ENCODE peak calls at places on chromosomes 3 and 15, in six cellular contexts. P, R, U, T, B and J are unnamed samples. For H3K9me3 and H3K4me1, the result is how much of the 10 kb centered on the place peaks cover.

GRCh38 chr15:39503526-39503925 is 77.4 kb upstream of the THBS1 start:
- DNase-seq in B (no peak), T (no peak), P (no peak), R (no peak), U (no peak), J (no peak)

GRCh38 chr15:31197497-31198414 is 96.2 kb upstream of the TRPM1 start:
- DNase-seq in R (no peak), T (peak), B (peak), U (peak), P (peak), J (no peak)

GRCh38 chr3:117774130-117774529 is 1064.6 kb downstream of the TUSC7 start:
- DNase-seq in T (no peak), P (no peak), U (no peak), B (no peak), R (no peak), J (no peak)

GRCh38 chr3:100005670-100006393 is 108.5 kb downstream of the FILIP1L start:
- DNase-seq in B (no peak), T (no peak), R (no peak), P (no peak), U (no peak), J (no peak)

GRCh38 chr3:133756716-133757694 is 10.8 kb downstream of the TF start:
- DNase-seq in T (no peak), U (no peak), B (no peak), P (no peak), R (no peak), J (no peak)

GRCh38 chr15:53535886-53536285 is 223.6 kb downstream of the WDR72 start:
- DNase-seq in R (no peak), P (peak), U (no peak), T (no peak), B (no peak), J (no peak)

GRCh38 chr3:100123112-100123511 is 8.8 kb upstream of the FILIP1L start:
- DNase-seq in B (no peak), U (no peak), P (no peak), R (no peak), T (no peak), J (no peak)

GRCh38 chr3:34260266-34260990 is 462.0 kb downstream of the PDCD6IP start:
- DNase-seq in U (peak), R (no peak), B (peak), P (peak), T (peak), J (peak)

GRCh38 chr3:171201825-171202224 is 175.3 kb upstream of the SLC2A2 start:
- DNase-seq in U (no peak), P (no peak), B (peak), T (no peak), R (no peak), J (no peak)

GRCh38 chr15:78790027-78790426 is 21.2 kb downstream of the ADAMTS7 start:
- DNase-seq in U (no peak), P (no peak), T (no peak), B (peak), R (no peak), J (no peak)

GRCh38 chr3:99865321-99865720 is 47.7 kb downstream of the CMSS1 start:
- DNase-seq in U (no peak), T (no peak), R (no peak), B (no peak), P (peak), J (no peak)

GRCh38 chr3:121542924-121543323 is 2.9 kb downstream of the POLQ start:
- DNase-seq in R (no peak), B (no peak), U (no peak), T (no peak), P (no peak), J (no peak)

GRCh38 chr3:32640939-32641725 is 43.9 kb upstream of the CNOT10 start:
- DNase-seq in B (no peak), U (no peak), T (no peak), P (no peak), R (peak), J (no peak)

GRCh38 chr3:63960048-63960711 is 48.0 kb upstream of the SCAANT1 start:
- DNase-seq in P (peak), R (no peak), T (no peak), B (no peak), U (peak), J (peak)

GRCh38 chr3:94772402-94772801 is 709.5 kb downstream of the NSUN3 start:
- DNase-seq in U (no peak), R (no peak), P (peak), T (no peak), B (no peak), J (no peak)

GRCh38 chr3:99635348-99635747 is 3.0 kb upstream of the COL8A1 start:
- DNase-seq in U (no peak), P (no peak), T (no peak), B (no peak), R (no peak), J (no peak)

GRCh38 chr3:10653866-10654611 is 148.7 kb upstream of the ATP2B2 start:
- DNase-seq in P (no peak), R (no peak), T (no peak), B (no peak), U (no peak), J (no peak)

GRCh38 chr3:106068386-106068785 is 199.6 kb upstream of the CBLB start:
- DNase-seq in B (no peak), U (no peak), R (no peak), T (no peak), P (no peak), J (no peak)

GRCh38 chr3:184710870-184711365 is 946 bp downstream of the MAGEF1 start:
- DNase-seq in T (no peak), B (no peak), R (no peak), P (no peak), U (no peak), J (no peak)

GRCh38 chr3:155449613-155450267 is 156.3 kb upstream of the STRIT1 start:
- DNase-seq in P (no peak), B (no peak), T (no peak), U (no peak), R (no peak), J (no peak)

GRCh38 chr3:79767194-79767952 is 425 bp downstream of the ROBO1 start:
- DNase-seq in B (peak), T (no peak), P (peak), U (peak), R (no peak), J (no peak)

GRCh38 chr3:127754411-127755304 is 67.7 kb downstream of the MGLL start:
- DNase-seq in U (no peak), B (no peak), P (no peak), T (peak), R (no peak), J (no peak)

GRCh38 chr3:138944842-138945645 is 1.9 kb downstream of the FOXL2 start:
- DNase-seq in U (no peak), T (no peak), P (no peak), R (no peak), B (peak), J (no peak)

GRCh38 chr3:63693351-63693750 is 40.9 kb downstream of the SNTN start:
- DNase-seq in B (no peak), P (no peak), R (no peak), U (no peak), T (no peak), J (no peak)

GRCh38 chr15:27258287-27258686 is 287.3 kb downstream of the GABRG3 start:
- DNase-seq in R (no peak), P (no peak), B (peak), U (no peak), T (no peak), J (no peak)

GRCh38 chr15:38069001-38069400 is 134.6 kb downstream of the TMCO5A start:
- DNase-seq in U (peak), P (peak), R (no peak), B (no peak), T (no peak), J (peak)

GRCh38 chr3:99365396-99365795 is 273.0 kb upstream of the COL8A1 start:
- DNase-seq in B (no peak), U (no peak), R (no peak), T (no peak), P (peak), J (no peak)

GRCh38 chr3:196138464-196138863 is 56.6 kb upstream of the TFRC start:
- DNase-seq in T (peak), P (no peak), B (no peak), U (no peak), R (no peak), J (no peak)

GRCh38 chr15:89492934-89493631 is 3.3 kb downstream of the RHCG start:
- DNase-seq in U (no peak), T (no peak), R (peak), B (no peak), P (no peak), J (no peak)

GRCh38 chr3:46700772-46701171 is 420 bp upstream of the TMIE start:
- DNase-seq in R (no peak), T (no peak), U (no peak), P (no peak), B (no peak), J (no peak)

GRCh38 chr3:10570196-10570946 is 65.0 kb upstream of the ATP2B2 start:
- DNase-seq in T (no peak), R (no peak), P (no peak), U (no peak), B (no peak), J (no peak)

GRCh38 chr3:79018671-79019136 is 749.1 kb downstream of the ROBO1 start:
- DNase-seq in B (peak), U (peak), P (peak), T (peak), R (peak), J (peak)

GRCh38 chr3:80238606-80239005 is 470.8 kb upstream of the ROBO1 start:
- DNase-seq in T (no peak), R (no peak), U (no peak), B (no peak), P (no peak), J (no peak)

GRCh38 chr3:8639585-8639984 is 5.0 kb downstream of the SSUH2 start:
- DNase-seq in T (no peak), R (no peak), P (no peak), B (no peak), U (no peak), J (no peak)

GRCh38 chr3:38003371-38003816 is 12.8 kb downstream of the VILL start:
- DNase-seq in R (peak), U (peak), P (peak), B (peak), T (peak), J (peak)

DNA sequence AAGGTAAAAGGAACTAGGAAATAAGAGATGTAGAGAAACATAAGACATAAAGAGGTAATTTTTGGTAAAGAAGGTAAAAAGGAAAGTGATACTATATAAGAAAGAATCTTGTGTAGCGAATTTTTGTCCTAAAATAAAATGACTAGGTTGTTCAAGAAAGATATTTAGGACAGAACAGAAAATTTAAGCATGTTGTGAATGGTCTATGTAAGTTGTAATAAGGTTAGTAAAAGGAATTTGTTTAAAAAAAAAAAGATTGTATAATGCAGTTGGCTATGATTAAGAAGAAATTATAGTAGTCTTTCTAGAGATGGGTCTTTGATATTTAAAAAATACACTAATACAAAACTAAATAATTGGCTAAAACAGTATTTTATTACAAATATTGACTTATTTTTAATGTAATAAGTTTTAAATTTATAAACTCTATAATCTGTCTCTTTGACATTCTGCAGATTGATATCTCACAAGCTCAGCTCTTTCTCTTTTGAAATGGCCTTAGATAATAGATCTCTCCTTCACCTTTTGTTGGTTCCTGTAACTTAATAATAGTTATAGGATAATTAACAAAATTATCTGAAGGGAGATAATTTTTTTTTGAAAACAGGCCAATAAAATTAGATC is 3.7 kb upstream of the SLC41A3 start:
- DNase-seq in T (no peak), R (no peak), P (no peak), U (no peak), B (no peak), J (no peak)
- H3K9me3 ChIP-seq in T (under half), R (under half), P (under half), U (under half), B (under half), J (under half)

DNA sequence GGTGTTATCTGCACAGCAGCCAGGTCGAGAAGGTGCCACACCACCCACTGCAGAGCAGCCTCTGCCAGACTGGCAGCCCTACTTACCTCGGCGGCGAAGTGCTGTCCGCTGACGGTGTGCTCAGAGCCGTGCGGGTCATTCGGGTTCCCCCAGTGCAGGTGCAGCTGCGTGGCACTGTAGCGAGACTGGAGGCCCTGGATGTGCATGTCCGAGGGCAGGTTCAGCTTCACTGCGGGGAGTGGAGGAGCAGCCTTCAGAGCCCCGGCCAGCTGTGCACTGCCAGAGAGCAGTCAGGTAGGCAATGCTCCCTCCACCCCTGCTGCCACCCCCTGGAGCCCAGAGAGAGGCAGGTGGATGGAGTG is 36.3 kb downstream of the CA12 start:
- DNase-seq in R (no peak), P (no peak), U (no peak), T (no peak), B (no peak), J (no peak)
- H3K4me1 ChIP-seq in R (under half), P (under half), U (half or more), T (under half), B (under half), J (under half)

DNA sequence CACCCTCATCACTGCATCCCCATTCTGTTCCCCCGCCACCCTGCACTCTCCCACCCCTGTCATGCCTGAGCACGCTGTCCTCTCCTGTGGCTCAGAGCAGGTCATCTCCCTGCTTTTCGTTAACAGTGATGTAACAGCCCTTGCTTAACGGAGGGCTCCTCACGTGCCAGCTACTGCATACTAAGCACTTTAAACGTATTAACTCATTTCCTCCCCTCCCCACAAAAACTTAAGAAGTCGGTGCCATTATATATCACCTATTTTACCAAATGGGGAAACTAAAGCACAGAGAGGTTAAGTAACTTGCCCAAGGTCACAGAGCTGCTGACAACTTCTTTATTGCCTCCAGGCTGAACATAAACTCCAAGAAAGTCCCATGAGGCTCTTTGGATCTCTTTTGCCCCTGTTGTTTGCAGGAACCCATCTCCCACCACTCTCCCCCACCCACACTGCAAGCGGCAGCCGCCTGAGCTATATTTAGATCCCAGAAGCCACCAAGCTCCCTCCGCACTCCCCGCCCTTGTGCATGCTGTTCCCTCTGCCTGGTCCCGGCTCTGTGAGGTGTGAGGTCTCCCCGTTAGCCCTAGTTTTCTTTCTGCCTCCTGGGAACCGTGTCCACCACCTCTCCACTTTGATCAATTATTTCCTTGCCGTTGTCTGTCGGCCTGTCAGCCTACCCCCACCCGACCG is 752 bp upstream of the CSK start:
- DNase-seq in P (no peak), T (no peak), U (peak), R (no peak), B (peak), J (no peak)
- H3K27ac ChIP-seq in P (no peak), T (no peak), U (peak), R (no peak), B (peak), J (peak)

GRCh38 chr15:101453123-101454120 is 36.1 kb downstream of the PCSK6 start:
- DNase-seq in B (no peak), U (no peak), P (no peak), T (no peak), R (no peak), J (no peak)

GRCh38 chr15:101451192-101451799 is 38.2 kb downstream of the PCSK6 start:
- DNase-seq in R (peak), P (no peak), T (no peak), B (peak), U (no peak), J (no peak)

GRCh38 chr15:101450561-101451145 is 38.9 kb downstream of the PCSK6 start:
- DNase-seq in R (peak), U (no peak), B (no peak), T (no peak), P (no peak), J (no peak)

GRCh38 chr15:101452572-101452971 is 36.9 kb downstream of the PCSK6 start:
- DNase-seq in R (no peak), P (no peak), B (no peak), U (no peak), T (no peak), J (no peak)

DNA sequence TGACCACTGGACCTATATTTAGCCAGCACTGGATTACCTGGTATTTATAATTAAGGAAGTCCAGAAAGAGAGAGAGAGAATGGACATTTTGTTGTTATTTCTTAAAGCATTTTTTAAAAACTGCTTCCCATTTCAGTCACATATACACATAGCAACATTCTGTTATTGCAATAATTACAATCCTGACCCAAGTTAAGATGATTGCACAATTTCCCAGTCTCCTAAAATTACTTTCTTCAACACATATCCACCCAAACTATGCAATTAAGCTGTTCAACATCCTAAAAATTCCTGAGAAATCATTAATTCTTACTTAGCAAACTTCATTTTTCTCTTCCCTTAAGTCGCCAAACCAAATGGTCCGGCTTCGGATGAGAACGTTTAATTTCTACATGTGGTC is 37.6 kb downstream of the PCSK6 start:
- DNase-seq in P (no peak), U (no peak), T (no peak), R (no peak), B (no peak), J (no peak)
- H3K9me3 ChIP-seq in P (under half), U (under half), T (under half), R (under half), B (under half), J (under half)

GRCh38 chr3:123080864-123081562 is 14.2 kb downstream of the PDIA5 start:
- DNase-seq in R (no peak), P (no peak), T (no peak), U (no peak), B (no peak), J (peak)

GRCh38 chr3:123081718-123082369 is 15.0 kb downstream of the PDIA5 start:
- DNase-seq in T (no peak), B (no peak), P (no peak), R (no peak), U (peak), J (no peak)

GRCh38 chr3:123083446-123084124 is 16.8 kb downstream of the PDIA5 start:
- DNase-seq in R (no peak), P (no peak), U (no peak), B (no peak), T (no peak), J (no peak)

GRCh38 chr3:123084192-123084591 is 17.4 kb downstream of the PDIA5 start:
- DNase-seq in U (no peak), T (no peak), R (no peak), B (peak), P (no peak), J (no peak)

DNA sequence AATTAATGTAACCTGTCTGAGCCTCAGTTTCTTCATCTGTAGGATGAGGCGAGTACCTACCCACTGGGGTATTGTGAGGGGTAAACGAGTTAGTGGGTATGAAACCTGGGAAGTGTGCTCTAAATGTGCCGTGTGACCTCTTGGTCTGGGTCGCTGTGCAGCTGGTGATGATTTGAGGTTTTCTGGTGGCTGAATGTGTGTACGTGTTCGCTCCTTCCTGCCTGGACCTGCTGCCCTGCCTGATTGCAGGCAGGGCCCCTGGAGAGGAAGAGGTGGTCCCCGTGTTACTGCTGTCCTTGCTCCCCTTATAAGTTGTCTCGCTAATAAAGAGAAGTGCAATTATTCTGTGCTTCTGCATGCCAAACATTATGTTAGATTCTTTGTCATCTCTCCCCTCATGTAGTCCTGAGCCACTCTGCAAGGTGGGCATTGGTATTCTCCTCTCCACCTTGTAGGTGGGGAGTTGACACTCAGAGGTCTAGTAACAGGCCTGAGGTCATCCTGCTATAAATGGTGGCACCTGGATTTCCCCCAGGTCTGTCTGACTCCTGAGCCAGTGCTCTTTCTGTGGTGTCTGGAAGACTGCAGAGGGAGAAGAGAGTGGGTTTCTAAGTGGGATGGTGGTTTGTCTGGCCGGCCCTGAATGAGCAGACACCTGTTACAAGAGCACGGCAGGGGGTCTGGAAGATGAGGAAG is 15.7 kb downstream of the PDIA5 start:
- DNase-seq in T (no peak), R (no peak), B (no peak), P (no peak), U (no peak), J (no peak)
- H3K4me1 ChIP-seq in T (half or more), R (half or more), B (half or more), P (under half), U (under half), J (under half)